ENCODE peak calls at places on chromosomes 4 and X, in five cellular contexts. V is neuronal stem cell, H is mesenchymal stem cell, K is IMR-90, J is trophoblast cell. M is an unnamed sample.

GRCh38 chr4:128916832-128917231 is 107.3 kb downstream of the JADE1 start:
- DNase-seq in V (no peak), H (no peak), K (no peak), J (peak), M (no peak)

GRCh38 chr4:53168237-53168636 is 197.6 kb downstream of the SCFD2 start:
- DNase-seq in V (no peak), H (no peak), K (no peak), J (no peak), M (no peak)

GRCh38 chrX:69136546-69137331 is 28.5 kb downstream of the PJA1 start:
- DNase-seq in V (peak), H (peak), K (no peak), J (peak), M (peak)

GRCh38 chrX:103441878-103442535 is 65.7 kb downstream of the BEX3 start:
- DNase-seq in V (no peak), H (no peak), K (no peak), J (peak), M (no peak)

GRCh38 chrX:31279359-31279758 is 207.5 kb upstream of the FTHL17 start:
- DNase-seq in V (no peak), H (peak), K (peak), J (peak), M (peak)

GRCh38 chrX:36087366-36087765 is 167.8 kb downstream of the CFAP47 start:
- DNase-seq in V (no peak), H (no peak), K (no peak), J (no peak), M (no peak)

GRCh38 chr4:98605216-98605615 is 53.2 kb downstream of the TSPAN5 start:
- DNase-seq in V (no peak), H (no peak), K (no peak), J (no peak), M (no peak)

GRCh38 chrX:46140272-46140671 is 404.9 kb downstream of the ZNF674 start:
- DNase-seq in V (no peak), H (no peak), K (no peak), J (peak), M (no peak)

GRCh38 chrX:38214551-38214950 is 6.1 kb downstream of the SRPX start:
- DNase-seq in V (no peak), H (no peak), K (peak), J (no peak), M (no peak)

GRCh38 chr4:76547167-76547760 is 112.2 kb downstream of the SHROOM3 start:
- DNase-seq in V (peak), H (no peak), K (no peak), J (no peak), M (no peak)

GRCh38 chr4:52982246-52982950 is 120.3 kb downstream of the RASL11B start:
- DNase-seq in V (peak), H (peak), K (peak), J (peak), M (no peak)

GRCh38 chrX:108699368-108699767 is 37.0 kb downstream of the IRS4 start:
- DNase-seq in V (peak), H (peak), K (peak), J (peak), M (no peak)

GRCh38 chr4:54657556-54658313 is at the start of gene KIT:
- DNase-seq in V (peak), H (peak), K (peak), J (peak), M (peak)

GRCh38 chrX:16002185-16002584 is 121.2 kb upstream of the GRPR start:
- DNase-seq in V (no peak), H (no peak), K (no peak), J (no peak), M (no peak)

GRCh38 chrX:52265713-52266112 is 81.0 kb downstream of the MAGED4 start:
- DNase-seq in V (peak), H (no peak), K (no peak), J (no peak), M (no peak)

GRCh38 chrX:11724122-11725017 is 33.7 kb upstream of the MSL3 start:
- DNase-seq in V (peak), H (peak), K (peak), J (peak), M (no peak)

GRCh38 chr4:681736-682451 is 7.1 kb downstream of the SLC49A3 start:
- DNase-seq in V (no peak), H (no peak), K (no peak), J (peak), M (peak)

GRCh38 chr4:95867919-95868318 is 28.0 kb downstream of the PDHA2 start:
- DNase-seq in V (no peak), H (peak), K (no peak), J (peak), M (no peak)

GRCh38 chr4:126899382-126899801 is 733.4 kb upstream of the INTU start:
- DNase-seq in V (no peak), H (peak), K (peak), J (no peak), M (no peak)

GRCh38 chr4:113328514-113328913 is 279.1 kb downstream of the ANK2 start:
- DNase-seq in V (no peak), H (peak), K (no peak), J (peak), M (peak)

GRCh38 chr4:40228497-40229365 is 31.9 kb downstream of the RHOH start:
- DNase-seq in V (no peak), H (peak), K (no peak), J (peak), M (peak)

GRCh38 chrX:153944140-153944799 is at the start of gene RENBP:
- DNase-seq in V (no peak), H (no peak), K (no peak), J (peak), M (peak)

GRCh38 chr4:123564758-123565346 is 168.3 kb downstream of the SPRY1 start:
- DNase-seq in V (peak), H (peak), K (peak), J (peak), M (peak)

GRCh38 chr4:107862658-107863057 is 37.9 kb downstream of the SGMS2 start:
- DNase-seq in V (no peak), H (peak), K (peak), J (peak), M (no peak)

GRCh38 chrX:116009871-116010710 is 160.5 kb upstream of the AGTR2 start:
- DNase-seq in V (no peak), H (no peak), K (no peak), J (no peak), M (peak)

GRCh38 chr4:123599061-123599919 is 202.7 kb downstream of the SPRY1 start:
- DNase-seq in V (no peak), H (peak), K (peak), J (no peak), M (no peak)

GRCh38 chr4:42420120-42420519 is 22.8 kb downstream of the SHISA3 start:
- DNase-seq in V (no peak), H (peak), K (peak), J (no peak), M (no peak)

GRCh38 chrX:65985922-65986588 is 53.8 kb downstream of the VSIG4 start:
- DNase-seq in V (peak), H (peak), K (peak), J (peak), M (peak)

GRCh38 chrX:22314692-22315091 is 42.0 kb downstream of the CBLL2 start:
- DNase-seq in V (no peak), H (peak), K (peak), J (no peak), M (peak)

GRCh38 chr4:2891294-2891693 is 47.6 kb downstream of the ADD1 start:
- DNase-seq in V (no peak), H (peak), K (peak), J (no peak), M (no peak)

GRCh38 chrX:75045369-75045768 is 110.7 kb downstream of the ABCB7 start:
- DNase-seq in V (no peak), H (no peak), K (no peak), J (no peak), M (no peak)

GRCh38 chrX:136049608-136050007 is 64.4 kb downstream of the SLC9A6 start:
- DNase-seq in V (no peak), H (no peak), K (no peak), J (no peak), M (no peak)

GRCh38 chr4:62135565-62136156 is 935.5 kb downstream of the ADGRL3 start:
- DNase-seq in V (no peak), H (no peak), K (no peak), J (no peak), M (no peak)

GRCh38 chr4:102430511-102430910 is 70.6 kb upstream of the NFKB1 start:
- DNase-seq in V (no peak), H (peak), K (peak), J (no peak), M (no peak)

GRCh38 chr4:78428996-78429395 is 122.6 kb upstream of the ANXA3 start:
- DNase-seq in V (no peak), H (no peak), K (no peak), J (no peak), M (no peak)

GRCh38 chr4:19309365-19309764 is 942.3 kb upstream of the SLIT2 start:
- DNase-seq in V (no peak), H (peak), K (peak), J (no peak), M (no peak)

GRCh38 chrX:47751670-47752069 is 85.0 kb upstream of the ZNF81 start:
- DNase-seq in V (no peak), H (no peak), K (no peak), J (peak), M (peak)

GRCh38 chr4:4416981-4417380 is 30.1 kb downstream of the NSG1 start:
- DNase-seq in V (no peak), H (no peak), K (no peak), J (no peak), M (peak)

GRCh38 chr4:157217708-157218107 is 2.8 kb upstream of the GRIA2 start:
- DNase-seq in V (no peak), H (peak), K (peak), J (peak), M (no peak)

GRCh38 chrX:41009816-41010187 is 75.4 kb upstream of the USP9X start:
- DNase-seq in V (no peak), H (no peak), K (no peak), J (peak), M (no peak)
- H4K91ac ChIP-seq in V (no peak), H (peak), K (peak), J (no peak), M (no peak)

GRCh38 chrX:373641-374471 is 12.9 kb downstream of the PPP2R3B start:
- DNase-seq in V (peak), H (peak), K (peak), J (peak), M (peak)
- H2AFZ ChIP-seq in V (peak), H (no peak), K (peak), J (no peak), M (no peak)

DNA sequence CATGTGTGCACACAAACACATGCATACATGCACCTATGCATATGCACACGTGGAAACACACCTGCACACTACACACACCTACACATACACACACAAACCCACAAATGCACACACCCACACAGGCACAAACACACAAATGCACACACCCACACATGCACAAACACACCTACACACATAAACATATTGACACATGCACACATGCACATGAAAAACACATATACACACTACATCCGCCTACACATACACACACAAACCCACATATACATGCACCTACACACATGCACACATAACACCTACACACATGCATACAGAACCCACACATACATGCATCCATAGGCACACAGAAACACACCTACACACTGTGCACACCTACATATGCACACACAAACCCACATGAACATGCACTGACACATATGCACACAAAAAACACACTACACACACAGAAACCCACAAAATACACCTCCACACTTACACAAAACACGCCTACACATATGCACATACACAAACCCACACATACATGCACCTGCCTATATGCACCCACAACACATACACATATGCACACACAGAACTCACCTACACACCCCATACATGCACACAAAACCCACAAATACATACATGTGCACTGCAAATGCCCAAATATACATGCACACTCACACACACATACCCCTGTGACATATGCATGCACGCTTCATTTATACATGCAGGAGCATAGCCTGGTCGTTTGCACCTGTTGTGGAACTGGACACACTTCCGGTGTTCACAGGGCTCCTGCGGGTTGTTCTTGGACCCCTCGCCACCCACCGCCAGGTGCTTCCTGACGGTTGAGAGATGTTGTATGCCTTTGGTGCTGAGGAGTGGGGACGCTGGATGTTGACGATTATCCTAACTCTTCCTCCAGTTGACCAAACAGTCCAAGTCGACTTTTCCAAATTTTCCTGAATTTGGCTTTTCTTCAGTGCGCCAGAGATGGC is 22.1 kb downstream of the CD99 start:
- DNase-seq in V (no peak), H (no peak), K (no peak), J (no peak), M (no peak)
- H4K91ac ChIP-seq in V (no peak), H (peak), K (no peak), J (no peak), M (no peak)

GRCh38 chr4:165328708-165329107 is 1.2 kb downstream of the MSMO1 start:
- DNase-seq in V (no peak), H (no peak), K (no peak), J (peak), M (no peak)
- H2AFZ ChIP-seq in V (no peak), H (no peak), K (no peak), J (no peak), M (no peak)

DNA sequence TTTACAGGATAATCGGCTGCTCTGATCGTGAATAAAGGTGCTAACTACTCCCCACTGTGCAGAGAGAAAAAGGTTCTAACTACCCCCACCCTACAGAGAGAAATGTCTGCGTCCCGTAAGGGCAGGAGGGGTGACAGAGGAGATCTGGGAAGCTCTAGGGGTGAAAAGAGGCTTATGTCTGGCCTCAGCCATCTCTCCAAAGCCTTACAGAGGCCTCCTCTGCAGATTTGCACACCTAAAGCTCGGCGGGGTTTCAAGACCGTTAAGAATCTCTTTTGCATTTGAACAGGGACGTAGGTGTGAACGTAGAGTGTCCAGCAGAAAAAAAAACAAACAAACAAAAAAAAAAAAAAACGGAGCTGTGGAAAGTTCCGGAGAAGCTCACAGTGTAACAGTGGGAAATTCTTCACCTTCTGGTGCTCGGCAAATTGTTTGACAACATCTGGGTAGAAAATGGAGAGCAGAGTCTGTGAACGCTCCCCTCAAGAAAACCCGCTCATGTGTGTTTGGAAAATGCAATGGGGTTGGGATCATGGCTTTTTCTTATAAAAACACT is 161.0 kb downstream of the SHOX start:
- DNase-seq in V (no peak), H (no peak), K (no peak), J (no peak), M (peak)
- H4K91ac ChIP-seq in V (no peak), H (no peak), K (no peak), J (no peak), M (no peak)